ENCODE peak calls at places on chromosomes 12 and 14, in nine cellular contexts. B is iPS DF 6.9, J is left lung, F is pancreas, K is transverse colon, D is GM23248, M is stomach, V is adipocyte, A is uterus. R is an unnamed sample. For H3K4me1, the result is how much of the 10 kb centered on the place peaks cover.

GRCh38 chr12:43835656-43836454 is at the start of gene TMEM117:
- DNase-seq in B (no peak), J (peak), F (peak), K (peak), D (peak), M (peak), V (peak), A (peak), R (peak)

GRCh38 chr12:2548095-2548494 is 246.7 kb upstream of the FKBP4 start:
- DNase-seq in B (no peak), J (no peak), F (no peak), K (no peak), D (no peak), M (no peak), V (peak), A (no peak), R (no peak)

GRCh38 chr12:10909462-10909861 is at the start of gene TAS2R13:
- DNase-seq in B (no peak), J (no peak), F (no peak), K (no peak), D (no peak), M (no peak), V (no peak), A (no peak), R (no peak)

GRCh38 chr12:72268386-72268785 is 3.8 kb upstream of the TRHDE start:
- DNase-seq in B (no peak), J (no peak), F (no peak), K (no peak), D (no peak), M (no peak), V (no peak), A (no peak), R (no peak)

GRCh38 chr12:2291182-2291832 is 238.5 kb downstream of the CACNA1C start:
- DNase-seq in B (peak), J (no peak), F (no peak), K (peak), D (peak), M (no peak), V (peak), A (no peak), R (peak)

GRCh38 chr12:87302126-87302732 is 727.0 kb downstream of the C12orf50 start:
- DNase-seq in B (no peak), J (no peak), F (no peak), K (no peak), D (peak), M (no peak), V (peak), A (no peak), R (no peak)

GRCh38 chr14:39108791-39109190 is 5.3 kb upstream of the GEMIN2 start:
- DNase-seq in B (no peak), J (no peak), F (no peak), K (no peak), D (no peak), M (no peak), V (no peak), A (no peak), R (no peak)

GRCh38 chr14:51367600-51367931 is 127.5 kb downstream of the TMX1 start:
- DNase-seq in B (no peak), J (no peak), F (no peak), K (no peak), D (peak), M (no peak), V (peak), A (no peak), R (no peak)

GRCh38 chr12:121464331-121464730 is 64.4 kb downstream of the RNF34 start:
- DNase-seq in B (no peak), J (no peak), F (no peak), K (no peak), D (no peak), M (no peak), V (no peak), A (no peak), R (no peak)

GRCh38 chr12:50620050-50620974 is 115.5 kb downstream of the DIP2B start:
- DNase-seq in B (no peak), J (no peak), F (no peak), K (no peak), D (peak), M (no peak), V (peak), A (no peak), R (peak)

GRCh38 chr12:54430471-54431075 is 11.5 kb upstream of the ITGA5 start:
- DNase-seq in B (no peak), J (no peak), F (no peak), K (no peak), D (no peak), M (no peak), V (no peak), A (no peak), R (no peak)

GRCh38 chr12:45637706-45638105 is 91.8 kb upstream of the ARID2 start:
- DNase-seq in B (no peak), J (no peak), F (no peak), K (no peak), D (peak), M (no peak), V (peak), A (no peak), R (no peak)

GRCh38 chr14:100874411-100875091 is 29.0 kb downstream of the RTL1 start:
- DNase-seq in B (no peak), J (peak), F (no peak), K (no peak), D (no peak), M (no peak), V (no peak), A (no peak), R (no peak)

GRCh38 chr12:95836630-95837239 is 22.0 kb upstream of the SNRPF start:
- DNase-seq in B (no peak), J (no peak), F (peak), K (no peak), D (peak), M (no peak), V (peak), A (no peak), R (no peak)

GRCh38 chr12:83573676-83574075 is 887.0 kb downstream of the TMTC2 start:
- DNase-seq in B (no peak), J (no peak), F (no peak), K (no peak), D (peak), M (peak), V (peak), A (no peak), R (no peak)

GRCh38 chr14:98444077-98444476 is 827.9 kb downstream of the BCL11B start:
- DNase-seq in B (no peak), J (no peak), F (no peak), K (no peak), D (no peak), M (no peak), V (no peak), A (no peak), R (no peak)

GRCh38 chr14:92373336-92373735 is 50.4 kb downstream of the SLC24A4 start:
- DNase-seq in B (no peak), J (no peak), F (no peak), K (no peak), D (peak), M (no peak), V (peak), A (no peak), R (no peak)

GRCh38 chr14:33451211-33451610 is 499.7 kb downstream of the EGLN3 start:
- DNase-seq in B (no peak), J (no peak), F (no peak), K (no peak), D (no peak), M (no peak), V (no peak), A (no peak), R (no peak)

GRCh38 chr12:132131952-132132351 is 12.2 kb downstream of the DDX51 start:
- DNase-seq in B (no peak), J (no peak), F (no peak), K (no peak), D (no peak), M (no peak), V (no peak), A (no peak), R (no peak)

GRCh38 chr12:6323340-6323994 is 13.0 kb downstream of the PLEKHG6 start:
- DNase-seq in B (peak), J (no peak), F (peak), K (no peak), D (peak), M (peak), V (peak), A (peak), R (peak)

GRCh38 chr12:64806593-64806992 is 17.9 kb upstream of the TBC1D30 start:
- DNase-seq in B (no peak), J (no peak), F (no peak), K (no peak), D (peak), M (no peak), V (peak), A (no peak), R (no peak)

GRCh38 chr12:91884216-91884615 is 261.4 kb downstream of the BTG1 start:
- DNase-seq in B (no peak), J (no peak), F (no peak), K (no peak), D (no peak), M (no peak), V (no peak), A (no peak), R (no peak)

GRCh38 chr12:54147606-54148005 is 41.2 kb downstream of the SMUG1 start:
- DNase-seq in B (no peak), J (no peak), F (no peak), K (no peak), D (no peak), M (no peak), V (no peak), A (no peak), R (no peak)

GRCh38 chr14:25111061-25111601 is 61.2 kb upstream of the STXBP6 start:
- DNase-seq in B (no peak), J (no peak), F (no peak), K (no peak), D (peak), M (peak), V (peak), A (no peak), R (no peak)

GRCh38 chr12:89352242-89352491 is 134 bp downstream of the DUSP6 start:
- DNase-seq in B (no peak), J (no peak), F (no peak), K (no peak), D (no peak), M (no peak), V (no peak), A (no peak), R (no peak)

GRCh38 chr12:117444781-117445180 is 83.4 kb upstream of the NOS1 start:
- DNase-seq in B (no peak), J (no peak), F (no peak), K (no peak), D (no peak), M (no peak), V (no peak), A (no peak), R (no peak)

GRCh38 chr14:103541494-103541943 is 12.5 kb downstream of the TRMT61A start:
- DNase-seq in B (no peak), J (no peak), F (no peak), K (no peak), D (no peak), M (no peak), V (no peak), A (no peak), R (no peak)

GRCh38 chr14:103542545-103543088 is 13.6 kb downstream of the TRMT61A start:
- DNase-seq in B (no peak), J (peak), F (no peak), K (peak), D (peak), M (peak), V (peak), A (no peak), R (peak)

GRCh38 chr14:60651936-60652673 is 2.8 kb upstream of the SIX1 start:
- DNase-seq in B (no peak), J (peak), F (no peak), K (no peak), D (peak), M (no peak), V (no peak), A (no peak), R (no peak)
- H3K4me1 ChIP-seq in B (under half), J (under half), F (under half), K (under half), D (under half), M (half or more), V (under half), A (under half), R (under half)

DNA sequence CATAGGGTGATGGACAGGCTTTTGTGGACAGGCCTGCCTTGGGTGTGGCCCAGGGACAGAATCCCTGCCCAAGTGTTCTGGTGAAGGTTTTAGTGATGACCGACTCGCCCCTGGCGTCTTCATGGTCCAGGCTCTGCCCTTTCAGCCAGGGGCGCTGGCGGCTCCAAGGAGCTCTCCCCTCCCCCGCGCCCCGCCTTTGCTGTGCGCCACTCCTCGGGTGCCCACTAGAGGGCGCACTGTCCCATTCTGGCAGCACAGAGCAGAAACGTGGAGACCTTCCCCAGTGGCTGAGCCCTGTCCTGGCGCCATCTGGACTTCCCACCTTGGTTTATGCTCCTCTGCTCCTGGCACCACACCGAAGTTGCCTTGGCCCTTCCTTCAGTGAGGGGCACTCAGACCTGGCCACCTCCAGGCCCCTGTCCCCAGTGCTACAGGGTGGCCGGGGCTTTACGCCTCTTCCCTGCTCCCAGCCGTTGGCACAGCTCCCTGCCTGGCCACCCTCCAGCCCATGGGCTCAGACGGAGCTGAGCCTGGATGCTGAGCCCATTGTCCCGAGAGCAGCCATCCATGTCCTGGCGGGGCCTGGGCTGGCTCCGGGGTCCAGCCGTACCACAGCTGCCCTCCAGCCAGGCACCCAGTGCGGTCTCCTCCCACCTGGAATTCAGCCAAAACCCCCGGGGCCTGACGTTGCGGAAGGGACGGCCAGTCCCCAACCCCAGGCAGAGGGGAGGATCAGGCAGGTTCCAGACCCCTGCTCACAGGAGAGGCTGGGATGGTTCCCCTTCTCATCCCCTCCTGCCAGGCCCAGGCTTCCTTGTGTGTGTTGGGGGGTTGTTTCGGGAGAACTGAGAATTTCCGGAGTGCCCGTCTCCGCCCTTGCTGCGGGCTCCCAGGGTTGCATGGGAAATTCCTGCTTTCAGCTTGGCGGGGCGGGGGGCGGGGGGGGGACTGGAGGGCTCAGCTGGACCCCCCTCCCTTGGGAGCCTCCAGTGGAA is 5.6 kb upstream of the CRIP1 start:
- DNase-seq in B (no peak), J (peak), F (peak), K (peak), D (peak), M (peak), V (peak), A (peak), R (peak)
- H3K4me1 ChIP-seq in B (under half), J (half or more), F (under half), K (half or more), D (under half), M (half or more), V (under half), A (under half), R (under half)

DNA sequence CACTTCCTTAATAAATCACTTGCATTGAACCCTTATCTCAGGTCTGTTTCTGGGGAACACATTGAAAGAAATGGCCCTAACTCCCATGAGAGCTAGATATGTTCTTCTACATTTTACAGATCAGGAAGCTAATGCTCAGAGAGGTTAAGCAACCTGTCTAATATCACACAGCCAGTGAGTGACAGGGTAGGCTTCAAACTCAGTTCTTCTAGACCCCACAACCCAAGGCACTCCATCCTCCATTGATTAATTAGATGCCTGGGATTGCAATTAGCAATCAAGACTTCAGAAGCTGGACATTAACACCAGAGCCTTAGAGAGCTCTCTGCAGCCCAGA is 59.8 kb downstream of the C14orf132 start:
- DNase-seq in B (no peak), J (no peak), F (no peak), K (no peak), D (no peak), M (no peak), V (no peak), A (no peak), R (no peak)
- H3K4me1 ChIP-seq in B (under half), J (under half), F (under half), K (under half), D (under half), M (under half), V (under half), A (under half), R (under half)

GRCh38 chr14:90922141-90922540 is 105.9 kb upstream of the TTC7B start:
- DNase-seq in B (no peak), J (no peak), F (no peak), K (no peak), D (no peak), M (no peak), V (no peak), A (no peak), R (no peak)
- H3K4me1 ChIP-seq in B (under half), J (under half), F (under half), K (under half), D (under half), M (under half), V (under half), A (under half), R (under half)

R was measured in NT2/D1.